ENCODE peak calls at places on chromosomes 6 and 20, in four cellular contexts. J is activated naive CD4-positive, alpha-beta T cell; O is stimulated activated CD4-positive, alpha-beta T cell treated with anti-CD3 and anti-CD28 coated beads, Interleukin-12 subunit alpha, Interleukin-12 subunit beta, amount 100 ng/mL, for 4 hours; V is mucosa of gallbladder. B is an unnamed sample.

GRCh38 chr6:168165891-168166290 is 86.9 kb upstream of the FRMD1 start:
- DNase-seq in J (no peak), O (no peak), V (peak; percentile 7), B (no peak)

GRCh38 chr6:163679012-163679660 is 264.6 kb downstream of the QKI start:
- DNase-seq in J (no peak), O (no peak), V (no peak), B (no peak)

GRCh38 chr6:73511796-73512195 is 9.0 kb downstream of the EEF1A1 start:
- DNase-seq in J (no peak), O (no peak), V (no peak), B (no peak)

GRCh38 chr20:44011251-44011940 is 96.7 kb downstream of the TOX2 start:
- DNase-seq in J (no peak), O (no peak), V (no peak), B (no peak)

GRCh38 chr6:35185302-35185681 is 28.5 kb upstream of the SCUBE3 start:
- DNase-seq in J (no peak), O (no peak), V (no peak), B (peak; percentile 67)

GRCh38 chr6:4059115-4059777 is 19.7 kb downstream of the FAM217A start:
- DNase-seq in J (no peak), O (peak; percentile 28), V (no peak), B (peak; percentile 1)

GRCh38 chr6:146767632-146768031 is 168.9 kb downstream of the ADGB start:
- DNase-seq in J (no peak), O (no peak), V (no peak), B (no peak)

GRCh38 chr6:1724616-1725015 is 114.9 kb downstream of the FOXC1 start:
- DNase-seq in J (no peak), O (no peak), V (peak; percentile 79), B (peak; percentile 89)

GRCh38 chr6:74597266-74597665 is 608.6 kb downstream of the COL12A1 start:
- DNase-seq in J (no peak), O (no peak), V (no peak), B (no peak)

GRCh38 chr20:62914970-62915457 is 11.3 kb downstream of the DIDO1 start:
- DNase-seq in J (no peak), O (no peak), V (no peak), B (peak; percentile 62)

GRCh38 chr20:15851576-15852075 is 721.6 kb downstream of the KIF16B start:
- DNase-seq in J (no peak), O (no peak), V (no peak), B (no peak)

GRCh38 chr6:158460602-158461092 is 99.2 kb upstream of the TMEM181 start:
- DNase-seq in J (no peak), O (no peak), V (no peak), B (no peak)

GRCh38 chr20:53576586-53577318 is 16.9 kb downstream of the ZNF217 start:
- DNase-seq in J (no peak), O (no peak), V (no peak), B (no peak)

GRCh38 chr20:48463916-48464315 is 363.9 kb downstream of the PREX1 start:
- DNase-seq in J (no peak), O (no peak), V (no peak), B (no peak)

GRCh38 chr20:35311409-35311808 is 19.2 kb upstream of the FAM83C start:
- DNase-seq in J (no peak), O (peak; percentile 57), V (no peak), B (peak; percentile 81)

GRCh38 chr6:168007592-168008338 is 10.3 kb downstream of the KIF25 start:
- DNase-seq in J (no peak), O (no peak), V (no peak), B (peak; percentile 85)

GRCh38 chr20:59816146-59816743 is 117.2 kb downstream of the SYCP2 start:
- DNase-seq in J (no peak), O (no peak), V (peak; percentile 24), B (no peak)

GRCh38 chr6:32472781-32473377 is 33.2 kb downstream of the HLA-DRA start:
- DNase-seq in J (no peak), O (no peak), V (no peak), B (no peak)

GRCh38 chr6:168131464-168132415 is 52.7 kb upstream of the FRMD1 start:
- DNase-seq in J (no peak), O (no peak), V (peak; percentile 4), B (no peak)

B was measured in Calu3.